ENCODE peak calls at places on chromosome 13, in five cellular contexts. F, M, W, X and L are unnamed samples.

GRCh38 chr13:27953671-27954405 is 15.3 kb downstream of the CDX2 start:
- DNase-seq in M (no peak), F (peak), X (no peak), W (peak), L (no peak)

GRCh38 chr13:71355010-71355409 is 512.0 kb downstream of the DACH1 start:
- DNase-seq in F (no peak), X (no peak), M (no peak), W (no peak), L (no peak)

GRCh38 chr13:30172593-30173300 is 134.6 kb downstream of the KATNAL1 start:
- DNase-seq in X (no peak), F (no peak), M (no peak), W (no peak), L (no peak)

GRCh38 chr13:49219647-49220034 is 497 bp upstream of the MLNR start:
- DNase-seq in X (no peak), M (no peak), F (no peak), W (no peak), L (no peak)

GRCh38 chr13:21344662-21345176 is 114.4 kb downstream of the ZDHHC20 start:
- DNase-seq in M (no peak), X (no peak), W (no peak), F (no peak), L (no peak)

GRCh38 chr13:39462456-39462855 is 140.5 kb downstream of the LHFPL6 start:
- DNase-seq in F (no peak), M (no peak), W (peak), X (no peak), L (no peak)

GRCh38 chr13:35892837-35893814 is 238.1 kb downstream of the DCLK1 start:
- DNase-seq in W (no peak), M (no peak), X (no peak), F (no peak), L (no peak)

GRCh38 chr13:21673592-21674270 is 2.9 kb downstream of the FGF9 start:
- DNase-seq in X (no peak), M (no peak), W (peak), F (no peak), L (no peak)

GRCh38 chr13:70964124-70964523 is 855.9 kb upstream of the KLHL1 start:
- DNase-seq in W (peak), X (no peak), F (no peak), M (no peak), L (no peak)

GRCh38 chr13:46071590-46072249 is 19.2 kb upstream of the ZC3H13 start:
- DNase-seq in M (no peak), X (no peak), F (no peak), W (no peak), L (no peak)

GRCh38 chr13:76825415-76825814 is 60.8 kb downstream of the KCTD12 start:
- DNase-seq in M (no peak), X (no peak), F (no peak), W (no peak), L (no peak)

GRCh38 chr13:82370306-82370705 is 1512.0 kb downstream of the SLITRK1 start:
- DNase-seq in X (no peak), M (no peak), W (peak), F (peak), L (no peak)

GRCh38 chr13:71871180-71871754 is 4.3 kb upstream of the DACH1 start:
- DNase-seq in F (no peak), W (no peak), X (no peak), M (peak), L (no peak)

GRCh38 chr13:94335786-94336357 is 143.6 kb downstream of the DCT start:
- DNase-seq in F (no peak), X (no peak), W (peak), M (no peak), L (no peak)

GRCh38 chr13:90362718-90363117 is 984.8 kb upstream of the MIR17HG start:
- DNase-seq in X (no peak), M (no peak), F (no peak), W (peak), L (no peak)

GRCh38 chr13:47008318-47008717 is 111.5 kb upstream of the HTR2A start:
- DNase-seq in M (no peak), W (no peak), X (no peak), F (no peak), L (no peak)

GRCh38 chr13:97101912-97102311 is 107.6 kb upstream of the OXGR1 start:
- DNase-seq in M (no peak), F (no peak), W (no peak), X (no peak), L (no peak)

GRCh38 chr13:89827552-89827951 is 1519.9 kb upstream of the MIR17HG start:
- DNase-seq in X (no peak), M (no peak), W (no peak), F (no peak), L (no peak)

GRCh38 chr13:87677334-87678234 is 6.4 kb downstream of the SLITRK5 start:
- DNase-seq in M (no peak), W (no peak), X (no peak), F (no peak), L (no peak)